ENCODE peak calls at places on chromosomes 11 and 22, in ten cellular contexts. C, L, A, G, B, D, Y, T, W and J are unnamed samples.

GRCh38 chr22:32868928-32869327 is 67.4 kb downstream of the TIMP3 start:
- DNase-seq in C (no peak), L (no peak), A (no peak), G (no peak), B (no peak), D (no peak), Y (no peak), T (no peak), W (no peak), J (no peak)

GRCh38 chr11:110856993-110857812 is 145.0 kb upstream of the ARHGAP20 start:
- DNase-seq in C (no peak), L (no peak), A (no peak), G (no peak), B (no peak), D (no peak), Y (no peak), T (no peak), W (no peak), J (no peak)

GRCh38 chr11:76666408-76666807 is 4.1 kb downstream of the LRRC32 start:
- DNase-seq in C (peak; percentile 27), L (peak; percentile 47), A (no peak), G (no peak), B (peak; percentile 52), D (no peak), Y (peak; percentile 82), T (peak; percentile 62), W (peak; percentile 54), J (no peak)

GRCh38 chr22:23527971-23528740 is 51.9 kb downstream of the IGLL1 start:
- DNase-seq in C (peak; percentile 28), L (peak; percentile 48), A (no peak), G (no peak), B (peak; percentile 22), D (no peak), Y (no peak), T (peak; percentile 12), W (no peak), J (no peak)

GRCh38 chr11:14956111-14956510 is 16.0 kb downstream of the CALCA start:
- DNase-seq in C (no peak), L (no peak), A (no peak), G (no peak), B (no peak), D (no peak), Y (no peak), T (no peak), W (no peak), J (no peak)

GRCh38 chr11:62592989-62593421 is 1.7 kb upstream of the TUT1 start:
- DNase-seq in C (no peak), L (no peak), A (no peak), G (no peak), B (no peak), D (no peak), Y (peak; percentile 33), T (no peak), W (no peak), J (no peak)

GRCh38 chr11:35868491-35868890 is 75.4 kb upstream of the LDLRAD3 start:
- DNase-seq in C (no peak), L (no peak), A (no peak), G (no peak), B (no peak), D (no peak), Y (no peak), T (no peak), W (no peak), J (no peak)

GRCh38 chr11:45413156-45413833 is 127.2 kb upstream of the SYT13 start:
- DNase-seq in C (no peak), L (no peak), A (no peak), G (no peak), B (no peak), D (no peak), Y (no peak), T (no peak), W (no peak), J (no peak)

GRCh38 chr11:57515332-57516060 is at the start of gene SLC43A1:
- DNase-seq in C (peak; percentile 63), L (peak; percentile 68), A (no peak), G (peak; percentile 66), B (peak; percentile 69), D (peak; percentile 14), Y (peak; percentile 75), T (peak; percentile 70), W (peak; percentile 70), J (peak; percentile 70)

DNA sequence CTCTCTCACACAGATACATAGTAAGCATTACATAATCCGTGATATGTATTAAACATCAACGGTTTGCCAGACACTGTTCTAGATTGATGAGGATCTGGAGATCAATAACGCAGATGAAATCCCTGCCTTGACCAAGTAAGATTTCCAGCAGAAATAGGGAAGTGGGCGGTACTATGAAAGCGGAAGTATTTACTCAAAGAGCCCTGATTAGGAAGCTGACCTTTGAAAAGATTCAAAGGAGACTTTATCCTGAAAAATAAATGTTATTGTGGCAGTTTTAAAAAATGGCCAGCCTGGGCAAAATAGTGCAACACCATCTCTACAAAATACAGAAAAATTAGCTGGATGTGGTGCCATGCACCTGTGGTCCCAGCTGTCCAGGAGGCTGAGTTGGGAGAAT is 26.8 kb downstream of the GAB2 start:
- DNase-seq in C (no peak), L (no peak), A (no peak), G (no peak), B (no peak), D (no peak), Y (no peak), T (no peak), W (no peak), J (no peak)
- H3K36me3 ChIP-seq in C (no peaks in the 10 kb centered on the region), L (no peaks in the 10 kb centered on the region), A (no peaks in the 10 kb centered on the region), G (no peaks in the 10 kb centered on the region), B (no peaks in the 10 kb centered on the region), D (no peaks in the 10 kb centered on the region), Y (peaks cover 1% of the 10 kb centered on the region), T (no peaks in the 10 kb centered on the region), W (no peaks in the 10 kb centered on the region), J (no peaks in the 10 kb centered on the region)

GRCh38 chr22:41181349-41182241 is 23.5 kb upstream of the L3MBTL2 start:
- DNase-seq in C (no peak), L (no peak), A (no peak), G (no peak), B (no peak), D (peak; percentile 78), Y (peak; percentile 51), T (no peak), W (peak; percentile 26), J (no peak)
- H3K27ac ChIP-seq in C (no peak overlapping the region), L (no peak overlapping the region), A (peak overlapping the region; percentile 43), G (no peak overlapping the region), B (no peak overlapping the region), D (peak overlapping the region; percentile 51), Y (no peak overlapping the region), T (no peak overlapping the region), W (no peak overlapping the region), J (no peak overlapping the region)

DNA sequence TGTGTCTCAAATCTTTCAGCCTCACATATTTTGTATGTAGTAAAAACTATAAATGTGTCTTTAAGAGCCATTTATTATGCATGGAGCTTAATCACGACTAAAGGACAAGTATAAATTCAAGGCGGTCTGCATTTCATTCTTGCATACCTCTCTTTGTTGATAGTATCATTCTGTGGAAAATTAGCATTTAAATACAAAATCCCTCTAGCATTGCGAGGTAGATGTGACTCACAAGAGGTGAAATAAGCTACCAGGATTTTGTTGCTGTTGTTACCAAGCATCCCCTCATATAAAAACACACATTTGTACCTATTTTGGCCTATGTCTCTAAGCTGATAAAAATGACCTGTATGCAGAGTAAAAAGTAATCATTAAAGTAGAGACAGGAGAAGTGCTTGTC is 537.4 kb upstream of the LUZP2 start:
- DNase-seq in C (no peak), L (no peak), A (no peak), G (no peak), B (no peak), D (no peak), Y (no peak), T (no peak), W (no peak), J (no peak)
- H3K4me3 ChIP-seq in C (no peak overlapping the region), L (no peak overlapping the region), A (no peak overlapping the region), G (no peak overlapping the region), B (no peak overlapping the region), D (no peak overlapping the region), Y (no peak overlapping the region), T (no peak overlapping the region), W (no peak overlapping the region), J (no peak overlapping the region)

DNA sequence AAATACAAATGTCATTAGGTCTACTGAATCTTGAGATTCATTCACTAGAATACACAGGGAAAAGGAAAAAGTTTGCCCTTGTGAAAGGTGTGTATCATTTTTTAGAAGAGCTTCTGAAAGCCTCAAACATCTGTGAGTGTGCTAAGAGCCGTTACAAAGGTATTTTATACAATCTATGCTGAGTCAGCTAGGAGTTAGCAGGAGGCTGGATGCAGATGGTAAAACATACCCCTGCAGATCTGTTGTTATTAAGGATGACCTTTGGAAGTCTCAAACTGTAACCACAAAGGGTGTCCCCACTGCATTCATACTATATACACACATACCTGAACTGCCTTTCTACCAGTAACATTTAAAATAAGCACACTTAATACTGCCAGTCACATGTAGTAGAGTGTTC is 8.3 kb upstream of the C11orf91 start:
- DNase-seq in C (no peak), L (no peak), A (no peak), G (no peak), B (no peak), D (no peak), Y (no peak), T (no peak), W (no peak), J (no peak)
- H3K36me3 ChIP-seq in C (peaks cover 11% of the 10 kb centered on the region), L (peaks cover 79% of the 10 kb centered on the region), A (peaks cover 7% of the 10 kb centered on the region), G (peaks cover 83% of the 10 kb centered on the region), B (no peaks in the 10 kb centered on the region), D (peaks cover 6% of the 10 kb centered on the region), Y (peaks cover 16% of the 10 kb centered on the region), T (no peaks in the 10 kb centered on the region), W (peaks cover 46% of the 10 kb centered on the region), J (peaks cover 57% of the 10 kb centered on the region)